ENCODE peak calls at places on chromosomes 1 and 21, in nine cellular contexts. J, T, D, L, K, G, W, P and O are unnamed samples. For H3K4me1, the result is how much of the 10 kb centered on the place peaks cover.

GRCh38 chr1:221722254-221723017 is 19.5 kb downstream of the DUSP10 start:
- DNase-seq in J (no peak), T (no peak), D (no peak), L (no peak), K (no peak), G (no peak), W (no peak), P (no peak), O (peak)

GRCh38 chr1:51863384-51863783 is 15.1 kb downstream of the NRDC start:
- DNase-seq in J (no peak), T (no peak), D (peak), L (no peak), K (no peak), G (no peak), W (no peak), P (no peak), O (no peak)

GRCh38 chr1:178644308-178645120 is 80.5 kb upstream of the RALGPS2 start:
- DNase-seq in J (no peak), T (peak), D (peak), L (no peak), K (peak), G (no peak), W (no peak), P (no peak), O (no peak)

GRCh38 chr1:48936436-48936835 is 159.7 kb upstream of the BEND5 start:
- DNase-seq in J (no peak), T (no peak), D (no peak), L (no peak), K (no peak), G (no peak), W (no peak), P (no peak), O (no peak)

GRCh38 chr1:156045070-156045469 is 8.5 kb downstream of the UBQLN4 start:
- DNase-seq in J (no peak), T (no peak), D (no peak), L (no peak), K (no peak), G (peak), W (no peak), P (no peak), O (no peak)

GRCh38 chr1:88892146-88892877 is 945 bp upstream of the GTF2B start:
- DNase-seq in J (peak), T (no peak), D (peak), L (no peak), K (peak), G (no peak), W (peak), P (no peak), O (no peak)

GRCh38 chr21:43720539-43721224 is 1.8 kb downstream of the PDXK start:
- DNase-seq in J (no peak), T (no peak), D (no peak), L (no peak), K (no peak), G (no peak), W (no peak), P (no peak), O (no peak)

GRCh38 chr1:2208309-2209239 is 14.0 kb upstream of the FAAP20 start:
- DNase-seq in J (no peak), T (peak), D (no peak), L (peak), K (peak), G (peak), W (peak), P (peak), O (no peak)

GRCh38 chr1:243916160-243916559 is 66.1 kb upstream of the AKT3 start:
- DNase-seq in J (no peak), T (no peak), D (no peak), L (no peak), K (peak), G (no peak), W (no peak), P (no peak), O (no peak)

GRCh38 chr1:25569599-25570458 is 26.4 kb downstream of the LDLRAP1 start:
- DNase-seq in J (no peak), T (no peak), D (no peak), L (no peak), K (no peak), G (no peak), W (no peak), P (no peak), O (no peak)
- H3K4me1 ChIP-seq in J (under half), T (under half), D (under half), L (under half), K (under half), G (half or more), W (half or more), P (under half), O (half or more)

GRCh38 chr1:220005489-220005888 is 40.8 kb downstream of the EPRS1 start:
- DNase-seq in J (no peak), T (no peak), D (no peak), L (no peak), K (no peak), G (no peak), W (no peak), P (no peak), O (no peak)

GRCh38 chr1:220001095-220001501 is 45.2 kb downstream of the EPRS1 start:
- DNase-seq in J (no peak), T (no peak), D (no peak), L (no peak), K (peak), G (no peak), W (no peak), P (no peak), O (no peak)

GRCh38 chr1:219999821-220000220 is 46.5 kb downstream of the EPRS1 start:
- DNase-seq in J (no peak), T (no peak), D (no peak), L (no peak), K (no peak), G (no peak), W (no peak), P (no peak), O (no peak)

GRCh38 chr1:220003585-220004299 is 42.6 kb downstream of the EPRS1 start:
- DNase-seq in J (no peak), T (no peak), D (no peak), L (no peak), K (no peak), G (no peak), W (no peak), P (no peak), O (no peak)

DNA sequence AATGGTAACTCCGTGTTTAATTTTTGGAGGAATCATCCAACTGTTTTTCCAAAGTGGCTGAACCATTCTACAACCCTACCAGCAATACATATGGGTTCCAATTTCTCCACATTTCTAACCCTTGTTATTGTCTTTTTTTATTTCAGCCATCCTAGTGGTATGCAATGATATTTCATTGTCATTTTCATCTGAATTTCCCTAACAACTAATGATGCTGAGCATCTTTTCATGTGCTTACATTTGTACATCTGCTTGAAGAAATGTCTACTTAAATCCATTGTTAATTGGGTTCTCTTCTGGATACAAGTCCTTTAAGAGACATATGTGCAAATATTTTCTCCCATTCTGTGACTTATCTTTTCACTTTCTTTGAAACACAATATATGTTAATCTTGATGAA is 43.3 kb downstream of the EPRS1 start:
- DNase-seq in J (no peak), T (no peak), D (no peak), L (no peak), K (no peak), G (no peak), W (no peak), P (no peak), O (no peak)
- H3K4me1 ChIP-seq in J (under half), T (under half), D (under half), L (under half), K (under half), G (under half), W (under half), P (under half), O (under half)

GRCh38 chr21:46545911-46546310 is 59.0 kb downstream of the S100B start:
- DNase-seq in J (no peak), T (no peak), D (no peak), L (no peak), K (no peak), G (no peak), W (no peak), P (no peak), O (peak)
- H3K4me1 ChIP-seq in J (under half), T (under half), D (under half), L (under half), K (under half), G (under half), W (under half), P (under half), O (under half)

DNA sequence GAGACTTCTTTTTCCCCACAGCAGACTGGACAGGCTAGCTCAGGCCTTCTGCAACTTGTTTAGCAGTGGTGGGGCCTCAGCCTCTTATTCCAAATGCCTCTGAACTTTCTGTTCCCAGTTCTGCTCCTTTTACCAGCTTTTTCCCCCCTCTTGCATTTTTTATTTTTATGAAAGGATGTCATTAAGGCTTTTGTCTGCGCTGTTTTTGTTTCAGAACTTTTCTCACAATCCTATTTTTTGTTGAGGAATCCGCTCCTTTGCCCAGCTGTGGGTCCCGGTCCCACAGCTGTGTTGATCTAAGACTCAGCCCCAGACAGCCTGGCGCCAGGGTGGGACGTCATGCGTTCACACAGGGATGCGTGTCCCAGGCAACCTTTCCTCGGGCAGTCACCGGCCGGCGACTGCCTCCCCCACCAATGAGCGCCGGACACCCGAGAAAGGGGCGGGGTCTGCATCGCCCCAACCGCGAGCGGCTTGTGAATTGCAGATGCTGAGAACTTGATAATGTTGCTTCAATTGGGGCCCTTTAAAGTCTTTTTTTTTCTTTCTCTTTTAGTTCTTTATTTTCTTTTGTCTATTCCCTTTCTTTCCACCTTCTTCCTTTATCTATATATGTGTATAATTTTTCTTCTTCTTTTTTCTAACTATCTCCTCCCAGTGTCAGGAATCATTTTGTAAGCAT is 3.0 kb upstream of the ID3 start:
- DNase-seq in J (peak), T (peak), D (peak), L (peak), K (peak), G (peak), W (peak), P (peak), O (peak)
- H3K4me1 ChIP-seq in J (under half), T (under half), D (under half), L (under half), K (under half), G (under half), W (under half), P (under half), O (under half)

GRCh38 chr1:62688687-62689085 is 500 bp upstream of the DOCK7 start:
- DNase-seq in J (peak), T (no peak), D (peak), L (no peak), K (peak), G (no peak), W (no peak), P (no peak), O (no peak)
- H3K4me1 ChIP-seq in J (under half), T (under half), D (under half), L (under half), K (under half), G (under half), W (under half), P (under half), O (half or more)

GRCh38 chr1:230200276-230200675 is 133.2 kb downstream of the GALNT2 start:
- DNase-seq in J (no peak), T (no peak), D (no peak), L (no peak), K (no peak), G (no peak), W (no peak), P (no peak), O (peak)

GRCh38 chr1:230195199-230195598 is 128.2 kb downstream of the GALNT2 start:
- DNase-seq in J (no peak), T (no peak), D (no peak), L (no peak), K (no peak), G (no peak), W (no peak), P (no peak), O (peak)

GRCh38 chr1:230196077-230196476 is 129.0 kb downstream of the GALNT2 start:
- DNase-seq in J (no peak), T (no peak), D (no peak), L (no peak), K (no peak), G (no peak), W (no peak), P (no peak), O (peak)

GRCh38 chr1:230199034-230199433 is 132.0 kb downstream of the GALNT2 start:
- DNase-seq in J (no peak), T (no peak), D (no peak), L (no peak), K (no peak), G (no peak), W (no peak), P (no peak), O (peak)

GRCh38 chr1:230197644-230198567 is 130.9 kb downstream of the GALNT2 start:
- DNase-seq in J (no peak), T (no peak), D (no peak), L (no peak), K (no peak), G (no peak), W (no peak), P (no peak), O (peak)
- H3K4me1 ChIP-seq in J (under half), T (under half), D (under half), L (under half), K (under half), G (under half), W (under half), P (under half), O (under half)

DNA sequence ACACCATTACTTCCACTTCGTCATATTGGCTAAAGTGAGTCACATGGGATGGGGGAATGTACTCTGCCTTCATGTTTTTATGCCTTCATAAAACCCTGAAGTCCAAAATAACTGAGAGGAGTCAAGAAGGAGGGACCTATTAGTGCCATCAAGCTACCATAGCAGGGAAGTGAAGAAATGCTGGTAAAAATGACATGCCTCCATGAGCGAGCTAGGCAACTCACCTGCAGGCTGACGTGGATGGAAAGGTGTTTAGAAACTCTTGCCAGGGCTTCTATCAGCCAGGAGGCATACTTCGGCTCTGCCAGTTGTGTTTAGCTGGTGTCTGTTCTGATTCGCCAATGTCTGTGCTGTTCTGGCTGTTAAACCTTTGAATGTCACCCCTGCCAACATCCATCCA is 424.4 kb upstream of the USP24 start:
- DNase-seq in J (no peak), T (no peak), D (no peak), L (no peak), K (no peak), G (no peak), W (no peak), P (no peak), O (peak)
- H3K4me1 ChIP-seq in J (under half), T (under half), D (under half), L (under half), K (under half), G (under half), W (under half), P (under half), O (under half)

DNA sequence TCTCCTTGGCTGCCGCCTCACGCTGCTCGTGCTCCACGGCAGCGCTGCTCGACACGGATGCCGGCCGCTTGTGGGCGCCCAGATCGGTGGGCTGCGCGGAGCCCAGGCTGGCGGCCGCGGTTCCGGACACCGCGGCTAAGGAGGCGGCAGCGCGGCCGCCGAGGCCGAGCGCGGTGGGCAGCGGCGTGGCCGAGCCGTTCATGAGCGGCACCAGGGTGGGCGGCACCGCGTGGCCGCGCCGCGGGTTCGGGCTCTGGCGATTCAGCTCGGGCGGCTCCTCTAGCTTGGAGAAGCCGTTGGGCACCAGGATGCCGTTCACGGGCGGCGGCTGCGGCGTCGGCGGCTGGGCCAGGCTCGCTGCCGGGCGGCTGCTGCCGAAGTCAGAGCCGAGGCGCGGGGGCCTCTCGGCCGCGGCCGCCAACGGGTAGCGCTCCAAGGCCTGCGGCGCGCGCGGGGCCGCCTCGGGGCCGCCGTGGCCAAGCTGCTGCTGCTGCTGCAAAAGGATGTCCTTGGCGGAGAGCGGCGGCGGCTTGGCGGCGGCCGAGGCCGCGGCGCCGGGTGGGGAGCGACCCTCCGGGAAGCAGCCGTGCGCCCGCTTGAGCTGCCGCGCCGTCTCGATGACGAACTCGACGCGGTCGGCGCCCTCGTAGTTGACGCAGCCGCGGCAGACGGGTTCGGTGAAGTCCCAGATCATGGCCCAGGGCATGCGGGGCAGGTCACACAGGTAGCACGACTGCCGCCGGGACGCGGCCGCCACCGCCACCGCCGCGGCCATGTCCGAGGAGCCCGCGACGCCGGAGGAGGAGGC is 1.1 kb downstream of the IRF2BP2 start:
- DNase-seq in J (peak), T (peak), D (peak), L (peak), K (no peak), G (peak), W (peak), P (peak), O (no peak)
- H3K4me1 ChIP-seq in J (half or more), T (under half), D (under half), L (under half), K (under half), G (under half), W (under half), P (under half), O (under half)

DNA sequence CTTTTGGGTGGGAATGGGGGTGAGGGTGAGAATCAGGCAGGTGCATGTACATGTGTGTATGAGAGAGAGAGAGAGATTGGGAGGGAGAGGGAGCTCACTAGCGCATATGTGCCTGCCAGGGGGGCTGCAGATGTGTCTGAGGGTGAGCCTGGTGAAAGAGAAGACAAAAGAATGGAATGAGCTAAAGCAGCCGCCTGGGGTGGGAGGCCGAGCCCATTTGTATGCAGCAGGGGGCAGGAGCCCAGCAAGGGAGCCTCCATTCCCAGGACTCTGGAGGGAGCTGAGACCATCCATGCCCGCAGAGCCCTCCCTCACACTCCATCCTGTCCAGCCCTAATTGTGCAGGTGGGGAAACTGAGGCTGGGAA is 95.0 kb downstream of the EPHB2 start:
- DNase-seq in J (peak), T (no peak), D (no peak), L (no peak), K (no peak), G (no peak), W (no peak), P (no peak), O (no peak)
- H3K4me1 ChIP-seq in J (under half), T (under half), D (under half), L (under half), K (under half), G (under half), W (under half), P (under half), O (under half)